ENCODE peak calls at places on chromosome 6, in ten cellular contexts. J, Y, F, B, D, C, X, A, Z and T are unnamed samples.

GRCh38 chr6:87724994-87725811 is 23.2 kb upstream of the AKIRIN2 start:
- DNase-seq in Y (no peak), X (no peak), C (no peak), A (no peak), F (no peak), J (no peak), Z (no peak), D (no peak), B (no peak), T (no peak)

GRCh38 chr6:170088349-170088951 is 202.4 kb downstream of the DLL1 start:
- DNase-seq in C (peak; percentile 31), Y (no peak), Z (peak; percentile 13), F (no peak), A (no peak), X (no peak), J (no peak), D (no peak), B (no peak), T (no peak)

GRCh38 chr6:43014434-43014909 is 423 bp downstream of the KLHDC3 start:
- DNase-seq in Y (no peak), D (no peak), J (peak; percentile 40), Z (no peak), C (no peak), F (peak; percentile 45), B (peak; percentile 14), X (peak; percentile 26), A (no peak), T (no peak)

GRCh38 chr6:147506704-147507114 is 1.8 kb upstream of the SAMD5 start:
- DNase-seq in C (peak; percentile 80), A (peak; percentile 79), J (peak; percentile 62), Z (peak; percentile 66), D (peak; percentile 72), B (peak; percentile 58), F (peak; percentile 45), X (peak; percentile 51), Y (no peak), T (peak; percentile 22)

GRCh38 chr6:85157266-85157665 is 292.6 kb upstream of the NT5E start:
- DNase-seq in A (no peak), Z (no peak), X (no peak), C (no peak), D (no peak), J (no peak), F (no peak), B (no peak), Y (no peak), T (no peak)

GRCh38 chr6:161353208-161353613 is 79.3 kb upstream of the AGPAT4 start:
- DNase-seq in D (no peak), X (no peak), C (no peak), J (peak; percentile 39), Y (peak; percentile 52), B (peak; percentile 12), F (no peak), Z (no peak), A (peak; percentile 57), T (peak; percentile 56)

GRCh38 chr6:43334466-43335095 is 26.0 kb upstream of the CRIP3 start:
- DNase-seq in Z (no peak), F (peak; percentile 69), B (peak; percentile 25), Y (peak; percentile 68), A (peak; percentile 25), J (peak; percentile 73), C (no peak), X (peak; percentile 58), D (no peak), T (no peak)

GRCh38 chr6:34709386-34709785 is 12.8 kb upstream of the ILRUN start:
- DNase-seq in X (no peak), F (peak; percentile 83), Z (peak; percentile 83), D (peak; percentile 81), A (peak; percentile 42), Y (no peak), J (peak; percentile 90), B (no peak), C (peak; percentile 94), T (peak; percentile 25)

GRCh38 chr6:48835421-48835958 is 627.6 kb downstream of the MMUT start:
- DNase-seq in F (no peak), B (no peak), D (no peak), Z (no peak), X (no peak), C (no peak), Y (no peak), A (no peak), J (peak; percentile 50), T (no peak)

GRCh38 chr6:152404936-152405595 is 232.1 kb downstream of the SYNE1 start:
- DNase-seq in B (no peak), X (no peak), Z (no peak), Y (no peak), C (no peak), F (no peak), J (no peak), D (no peak), A (no peak), T (no peak)

GRCh38 chr6:88722691-88723090 is 240.7 kb downstream of the RNGTT start:
- DNase-seq in C (no peak), X (no peak), F (peak; percentile 70), Y (no peak), Z (no peak), A (no peak), J (no peak), D (no peak), B (no peak), T (no peak)

GRCh38 chr6:6614096-6614964 is 25.8 kb downstream of the LY86 start:
- DNase-seq in B (no peak), D (no peak), J (no peak), A (no peak), Y (no peak), F (no peak), X (no peak), Z (no peak), C (peak; percentile 50), T (no peak)

GRCh38 chr6:53568776-53569616 is 24.1 kb upstream of the GCLC start:
- DNase-seq in F (no peak), C (no peak), Y (no peak), J (peak; percentile 12), D (no peak), B (no peak), X (no peak), A (no peak), Z (no peak), T (no peak)

GRCh38 chr6:111342913-111343312 is 140.1 kb downstream of the REV3L start:
- DNase-seq in A (no peak), C (no peak), J (peak; percentile 46), X (no peak), B (no peak), F (peak; percentile 54), Y (no peak), D (no peak), Z (no peak), T (no peak)

GRCh38 chr6:111337715-111338333 is 145.2 kb downstream of the REV3L start:
- DNase-seq in C (no peak), J (no peak), Z (no peak), D (no peak), X (no peak), A (no peak), B (no peak), F (no peak), Y (no peak), T (no peak)

GRCh38 chr6:111339294-111339693 is 143.7 kb downstream of the REV3L start:
- DNase-seq in J (no peak), Y (no peak), Z (no peak), B (no peak), F (no peak), A (no peak), X (no peak), C (no peak), D (no peak), T (no peak)

DNA sequence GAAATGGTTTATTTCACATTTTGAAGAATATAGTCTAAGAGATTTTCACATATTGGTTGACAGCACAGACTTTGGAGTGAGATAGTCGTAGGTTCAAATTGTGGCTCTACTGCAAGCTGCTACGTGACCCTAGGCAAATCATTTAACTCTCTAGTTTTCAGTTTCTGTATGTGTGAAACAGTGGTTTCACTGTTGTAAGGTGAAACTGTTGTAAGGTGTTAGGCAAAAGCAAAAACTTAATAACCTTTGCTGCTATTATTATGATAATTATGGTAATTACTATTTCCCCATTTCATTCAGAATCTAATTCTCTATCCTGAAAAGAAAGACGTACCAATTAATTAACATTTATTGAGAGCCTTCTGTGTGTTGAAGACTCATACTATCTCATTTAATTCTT is 144.2 kb downstream of the REV3L start:
- DNase-seq in B (no peak), Z (no peak), C (no peak), F (no peak), D (no peak), A (no peak), Y (no peak), J (no peak), X (no peak), T (no peak)
- H3K27ac ChIP-seq in B (no peak overlapping the region), Z (no peak overlapping the region), C (no peak overlapping the region), F (no peak overlapping the region), D (no peak overlapping the region), A (no peak overlapping the region), Y (no peak overlapping the region), J (no peak overlapping the region), X (no peak overlapping the region), T (no peak overlapping the region)

GRCh38 chr6:32852018-32852843 is 1.3 kb downstream of the TAP1 start:
- DNase-seq in Z (peak; percentile 42), X (peak; percentile 20), F (no peak), A (no peak), J (peak; percentile 15), C (peak; percentile 60), B (no peak), Y (no peak), D (no peak), T (no peak)
- H3K27ac ChIP-seq in Z (peak overlapping the region; percentile 99), X (peak overlapping the region; percentile 96), F (peak overlapping the region; percentile 64), A (no peak overlapping the region), J (no peak overlapping the region), C (peak overlapping the region; percentile 98), B (peak overlapping the region; percentile 96), Y (peak overlapping the region; percentile 84), D (peak overlapping the region; percentile 100), T (peak overlapping the region; percentile 98)

DNA sequence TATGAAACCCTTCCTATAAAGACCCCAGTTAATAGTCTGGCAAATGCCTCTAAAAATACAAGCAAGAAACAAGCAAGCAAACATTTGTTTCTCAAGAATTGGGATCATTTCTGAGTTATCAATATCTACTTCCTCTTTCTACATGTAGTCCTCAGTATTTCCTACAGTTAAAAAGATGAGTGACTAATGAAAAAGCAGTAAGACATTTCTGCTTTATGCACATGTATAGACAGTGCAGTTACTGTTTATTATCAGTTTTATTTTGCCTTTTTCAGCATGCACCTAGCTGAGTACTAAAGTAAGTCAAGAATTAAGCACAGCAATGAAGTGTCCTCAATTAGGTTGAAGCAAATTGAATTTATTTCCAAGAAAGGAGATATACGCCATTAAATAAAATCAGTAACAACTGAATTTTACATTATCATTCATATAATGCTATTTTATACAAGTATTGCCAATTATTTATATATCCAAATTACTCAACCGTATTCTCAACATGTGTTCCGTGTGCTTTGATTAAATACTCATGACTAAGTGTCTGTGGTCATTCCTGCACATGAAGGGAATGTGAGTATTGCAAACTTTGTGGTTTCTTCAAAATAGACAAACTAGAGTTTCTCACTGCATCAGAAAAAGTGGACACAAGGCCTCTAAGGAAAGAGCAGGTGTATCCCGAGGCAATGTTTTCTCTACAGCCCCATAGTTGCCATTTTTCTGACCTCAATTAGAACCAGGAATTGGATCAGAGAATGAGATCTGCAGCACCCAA is 159.3 kb upstream of the MARCKS start:
- DNase-seq in X (peak; percentile 46), A (no peak), Y (no peak), J (peak; percentile 86), C (no peak), F (peak; percentile 98), D (no peak), B (no peak), Z (no peak), T (no peak)
- H3K27ac ChIP-seq in X (no peak overlapping the region), A (no peak overlapping the region), Y (no peak overlapping the region), J (no peak overlapping the region), C (no peak overlapping the region), F (no peak overlapping the region), D (no peak overlapping the region), B (no peak overlapping the region), Z (no peak overlapping the region), T (no peak overlapping the region)

GRCh38 chr6:31576897-31577341 is 1.6 kb downstream of the TNF start:
- DNase-seq in B (no peak), J (no peak), Y (no peak), A (no peak), C (no peak), F (no peak), X (no peak), Z (no peak), D (no peak), T (no peak)
- H3K27ac ChIP-seq in B (no peak overlapping the region), J (no peak overlapping the region), Y (no peak overlapping the region), A (no peak overlapping the region), C (no peak overlapping the region), F (no peak overlapping the region), X (no peak overlapping the region), Z (no peak overlapping the region), D (no peak overlapping the region), T (no peak overlapping the region)